ENCODE peak calls at places on chromosome 7, in six cellular contexts. X, U, N, L, Y and S are unnamed samples.

GRCh38 chr7:78080811-78081210 is 282.2 kb downstream of the PHTF2 start:
- DNase-seq in X (no peak), U (no peak), N (no peak), L (no peak), Y (no peak), S (no peak)

GRCh38 chr7:105896407-105896842 is 20.0 kb upstream of the ATXN7L1 start:
- DNase-seq in X (no peak), U (no peak), N (no peak), L (peak; percentile 59), Y (peak; percentile 16), S (no peak)

GRCh38 chr7:40753455-40753854 is 618.6 kb downstream of the SUGCT start:
- DNase-seq in X (no peak), U (no peak), N (no peak), L (no peak), Y (no peak), S (no peak)

GRCh38 chr7:107179326-107180163 is 10.7 kb downstream of the HBP1 start:
- DNase-seq in X (no peak), U (no peak), N (no peak), L (no peak), Y (no peak), S (no peak)

GRCh38 chr7:76054129-76055120 is 6.5 kb downstream of the MDH2 start:
- DNase-seq in X (no peak), U (no peak), N (no peak), L (no peak), Y (no peak), S (no peak)

GRCh38 chr7:45055016-45055415 is 33.8 kb downstream of the NACAD start:
- DNase-seq in X (peak; percentile 7), U (no peak), N (no peak), L (no peak), Y (no peak), S (no peak)

GRCh38 chr7:1641173-1641572 is 28.9 kb upstream of the ELFN1 start:
- DNase-seq in X (no peak), U (no peak), N (no peak), L (no peak), Y (no peak), S (no peak)

GRCh38 chr7:4819450-4820404 is 42.1 kb downstream of the PAPOLB start:
- DNase-seq in X (no peak), U (no peak), N (no peak), L (no peak), Y (no peak), S (no peak)

GRCh38 chr7:116588641-116589594 is 64.1 kb downstream of the CAV1 start:
- DNase-seq in X (no peak), U (peak; percentile 74), N (no peak), L (no peak), Y (peak; percentile 33), S (no peak)

GRCh38 chr7:123674399-123675091 is 18.9 kb downstream of the LMOD2 start:
- DNase-seq in X (no peak), U (no peak), N (no peak), L (no peak), Y (peak; percentile 23), S (no peak)

GRCh38 chr7:20797174-20798080 is 10.7 kb upstream of the SP8 start:
- DNase-seq in X (no peak), U (peak; percentile 77), N (no peak), L (no peak), Y (peak; percentile 59), S (no peak)

GRCh38 chr7:22589641-22590141 is 89.7 kb upstream of the STEAP1B start:
- DNase-seq in X (peak; percentile 51), U (peak; percentile 34), N (no peak), L (no peak), Y (no peak), S (no peak)

GRCh38 chr7:24508301-24508700 is 65.0 kb upstream of the PALS2 start:
- DNase-seq in X (no peak), U (no peak), N (no peak), L (no peak), Y (no peak), S (no peak)

GRCh38 chr7:2819954-2820397 is 24.1 kb downstream of the GNA12 start:
- DNase-seq in X (no peak), U (no peak), N (no peak), L (no peak), Y (no peak), S (no peak)

GRCh38 chr7:2821842-2822507 is 22.1 kb downstream of the GNA12 start:
- DNase-seq in X (no peak), U (no peak), N (no peak), L (no peak), Y (no peak), S (no peak)

GRCh38 chr7:2820508-2820934 is 23.6 kb downstream of the GNA12 start:
- DNase-seq in X (no peak), U (no peak), N (no peak), L (peak; percentile 62), Y (peak; percentile 40), S (peak; percentile 58)

GRCh38 chr7:2823124-2823523 is 21.0 kb downstream of the GNA12 start:
- DNase-seq in X (no peak), U (no peak), N (no peak), L (no peak), Y (no peak), S (no peak)

DNA sequence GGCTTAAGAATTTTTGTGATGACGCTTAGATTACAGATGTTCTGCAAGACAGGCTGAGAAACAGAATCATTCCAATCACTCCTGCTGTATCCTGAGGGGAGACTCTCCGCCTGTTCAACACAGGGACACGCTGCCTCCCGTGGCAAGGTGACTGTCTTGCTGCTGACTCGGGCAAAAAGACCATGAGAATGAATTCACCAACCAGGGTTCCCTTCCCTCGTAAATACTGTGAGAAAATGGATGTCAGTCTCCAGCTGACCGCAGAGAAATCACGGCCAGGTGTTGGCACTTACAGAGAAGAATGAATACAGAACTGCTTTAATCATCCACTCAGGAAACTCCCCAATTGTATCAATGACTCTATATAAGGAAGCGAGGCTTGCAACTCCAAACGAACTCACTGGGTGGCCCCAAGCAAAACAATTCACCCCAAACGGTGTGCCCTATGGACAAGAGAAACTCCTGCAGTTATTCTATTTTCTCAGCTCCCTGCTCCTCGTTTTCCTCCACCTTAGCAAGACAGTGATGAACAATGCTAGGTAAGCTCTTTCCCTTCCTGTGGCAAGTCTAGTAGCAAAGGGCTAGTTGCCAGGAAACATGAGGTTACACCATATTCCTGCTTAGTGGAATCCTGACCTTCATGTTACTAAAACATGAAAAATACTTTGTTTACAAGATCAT is 22.8 kb downstream of the GNA12 start:
- DNase-seq in X (no peak), U (peak; percentile 80), N (no peak), L (no peak), Y (no peak), S (no peak)
- TF ChIP-seq POLR2AphosphoS5 in X (no peak), U (peak; percentile 28), N (no peak), L (no peak), Y (no peak), S (no peak)

DNA sequence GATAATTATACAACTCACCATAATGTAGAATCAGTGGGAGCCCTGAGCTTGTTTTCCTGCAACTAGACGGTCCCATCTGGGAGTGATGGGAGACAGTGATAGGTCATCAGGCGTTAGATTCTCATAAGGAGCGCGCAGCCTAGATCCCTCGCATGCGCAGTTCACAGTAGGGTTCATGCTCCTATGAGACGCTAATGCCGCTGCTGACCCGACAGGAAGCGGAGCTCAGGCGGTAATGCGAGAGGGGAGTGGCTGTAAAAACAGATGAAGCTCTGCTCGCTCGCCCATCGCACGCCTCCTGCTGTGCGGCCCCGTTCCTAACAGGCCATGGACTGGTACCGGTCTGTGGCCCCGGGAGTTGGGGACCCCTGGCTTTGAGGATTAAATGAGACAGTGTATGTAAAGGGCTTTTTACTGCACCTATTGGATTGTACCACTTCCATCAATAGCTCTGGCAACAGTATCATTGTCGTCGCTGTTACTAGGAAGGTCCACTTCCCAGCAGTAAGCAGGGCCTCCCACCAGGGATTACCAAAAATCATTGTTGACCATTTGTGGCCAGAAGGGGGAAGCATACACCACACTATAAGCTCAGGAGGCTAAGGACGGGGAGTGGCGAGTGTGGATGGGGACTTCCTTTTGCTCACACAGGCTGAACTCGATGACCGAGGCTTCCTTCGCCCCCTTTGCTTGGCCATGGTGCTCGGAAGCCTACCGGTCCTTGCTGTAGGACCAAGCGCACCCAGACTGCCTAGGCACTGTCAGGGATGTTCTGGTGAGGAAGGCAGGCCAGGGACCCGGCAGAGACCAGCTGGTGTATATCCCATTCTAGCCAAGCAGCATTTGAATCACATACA is 26.4 kb downstream of the AKR1B1 start:
- DNase-seq in X (peak; percentile 68), U (peak; percentile 96), N (peak; percentile 96), L (peak; percentile 87), Y (peak; percentile 72), S (peak; percentile 84)
- TF ChIP-seq POLR2AphosphoS5 in X (no peak), U (peak; percentile 32), N (peak; percentile 73), L (peak; percentile 39), Y (peak; percentile 40), S (peak; percentile 50)

GRCh38 chr7:96694082-96694481 is 15.6 kb downstream of the SEM1 start:
- DNase-seq in X (no peak), U (no peak), N (no peak), L (no peak), Y (no peak), S (no peak)
- TF ChIP-seq POLR2AphosphoS5 in X (no peak), U (no peak), N (no peak), L (no peak), Y (no peak), S (no peak)

DNA sequence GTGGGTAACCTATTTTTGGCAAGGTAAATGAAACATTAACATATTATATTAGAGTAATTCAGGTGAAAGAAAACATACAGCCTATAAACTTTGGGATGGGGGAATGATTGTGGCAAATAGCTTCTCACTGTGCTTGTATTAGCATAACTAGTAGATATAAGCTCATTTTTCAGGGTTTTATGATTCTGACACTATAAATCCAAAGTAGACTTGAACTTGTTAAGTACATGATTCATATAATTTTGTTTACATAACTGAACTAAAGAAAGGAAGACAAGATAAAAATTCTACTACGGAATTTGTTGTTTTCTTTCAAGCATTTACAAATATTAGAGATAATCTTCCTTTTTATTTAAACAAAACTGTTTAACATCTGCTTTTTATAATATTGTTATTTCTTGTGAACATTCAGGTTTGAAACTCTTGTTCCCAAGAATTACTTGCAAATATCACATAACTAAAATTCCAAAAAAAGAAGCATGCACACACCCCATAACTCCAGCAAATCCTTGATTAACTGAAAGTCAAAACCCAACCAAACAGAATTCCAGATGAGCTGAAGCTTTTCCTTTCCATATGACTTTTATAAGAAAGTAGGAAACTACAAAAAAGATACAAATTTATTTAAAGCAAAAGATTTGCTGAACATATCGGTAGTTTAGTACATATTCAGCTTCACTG is 142.3 kb downstream of the JAZF1 start:
- DNase-seq in X (no peak), U (no peak), N (no peak), L (no peak), Y (no peak), S (no peak)
- TF ChIP-seq POLR2AphosphoS5 in X (no peak), U (no peak), N (no peak), L (no peak), Y (no peak), S (no peak)